ENCODE peak calls at places on chromosomes 3 and 15, in seven cellular contexts. Z is brain microvascular endothelial cell, B is suprapubic skin, T is stomach, I is body of pancreas, H is A549, V is H9. L is an unnamed sample.

GRCh38 chr15:64209680-64210334 is 47.0 kb upstream of the PPIB start:
- DNase-seq in I (no peak), T (no peak), V (no peak), H (peak; percentile 33), Z (peak; percentile 25), B (no peak), L (peak; percentile 70)

GRCh38 chr3:160169139-160169830 is 55.9 kb upstream of the C3orf80 start:
- DNase-seq in T (no peak), B (no peak), Z (peak; percentile 81), V (no peak), H (peak; percentile 16), I (no peak), L (no peak)

GRCh38 chr3:192467230-192468186 is 259.8 kb downstream of the FGF12 start:
- DNase-seq in B (no peak), I (peak; percentile 78), V (peak; percentile 61), Z (peak; percentile 47), H (peak; percentile 7), T (peak; percentile 61), L (peak; percentile 55)

GRCh38 chr3:160618878-160619277 is 53.5 kb upstream of the KPNA4 start:
- DNase-seq in I (no peak), B (no peak), T (no peak), H (no peak), V (no peak), Z (no peak), L (no peak)

GRCh38 chr3:60912142-60912541 is 339.1 kb downstream of the FHIT start:
- DNase-seq in H (no peak), Z (no peak), T (no peak), V (no peak), I (no peak), B (no peak), L (no peak)

GRCh38 chr3:180401226-180401625 is 200.7 kb upstream of the TTC14 start:
- DNase-seq in V (no peak), H (no peak), I (no peak), T (no peak), B (no peak), Z (no peak), L (no peak)

GRCh38 chr3:150068440-150069157 is 97.9 kb upstream of the PFN2 start:
- DNase-seq in B (no peak), T (no peak), I (no peak), Z (no peak), V (no peak), H (no peak), L (peak; percentile 79)

GRCh38 chr3:197394464-197395321 is 96.3 kb upstream of the DLG1 start:
- DNase-seq in Z (peak; percentile 99), T (peak; percentile 38), I (no peak), H (no peak), B (no peak), V (no peak), L (no peak)

GRCh38 chr3:48446425-48447193 is at the start of gene ATRIP:
- DNase-seq in Z (peak; percentile 77), T (peak; percentile 92), V (peak; percentile 92), H (peak; percentile 64), B (peak; percentile 94), I (peak; percentile 91), L (peak; percentile 79)
- TF ChIP-seq CTCF in Z (no peak), T (no peak), V (no peak), H (no peak), B (no peak), I (no peak), L (no peak)

GRCh38 chr3:172076212-172076611 is 36.8 kb downstream of the FNDC3B start:
- DNase-seq in T (no peak), I (no peak), Z (no peak), B (no peak), H (no peak), V (no peak), L (no peak)
- TF ChIP-seq CTCF in T (no peak), I (no peak), Z (no peak), B (no peak), H (no peak), V (no peak), L (no peak)

GRCh38 chr3:126137490-126138130 is 42.8 kb downstream of the ALDH1L1 start:
- DNase-seq in V (peak; percentile 12), H (no peak), Z (no peak), B (peak; percentile 29), T (peak; percentile 19), I (no peak), L (no peak)
- TF ChIP-seq CTCF in V (no peak), H (no peak), Z (no peak), B (no peak), T (no peak), I (no peak), L (no peak)

GRCh38 chr3:46565607-46566039 is 479 bp downstream of the LRRC2 start:
- DNase-seq in I (peak; percentile 20), V (peak; percentile 77), B (peak; percentile 75), Z (no peak), T (no peak), H (no peak), L (no peak)
- TF ChIP-seq CTCF in I (peak; percentile 9), V (no peak), B (no peak), Z (peak; percentile 23), T (no peak), H (no peak), L (no peak)

DNA sequence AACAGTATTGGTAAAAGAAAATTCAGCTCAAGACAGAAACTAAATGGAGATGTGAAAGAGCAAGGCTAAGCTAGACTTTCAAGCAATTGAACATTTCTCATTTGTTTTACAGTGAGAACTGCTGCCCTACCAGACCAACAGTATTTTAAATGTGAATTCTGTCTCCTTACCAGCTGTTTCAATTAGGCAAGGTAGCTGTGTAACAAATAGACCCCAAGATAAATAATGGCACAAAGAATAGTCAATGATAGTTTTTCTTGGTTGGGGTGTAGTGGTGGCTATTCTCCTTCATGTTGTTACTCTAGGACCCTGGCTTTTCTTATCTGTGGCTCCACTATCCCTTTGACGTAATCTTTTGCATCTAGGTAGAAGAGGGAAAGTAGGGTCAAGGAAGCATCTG is 30.4 kb upstream of the THRB start:
- DNase-seq in B (no peak), Z (no peak), T (no peak), V (no peak), H (no peak), I (no peak), L (no peak)
- TF ChIP-seq CTCF in B (no peak), Z (no peak), T (no peak), V (no peak), H (no peak), I (no peak), L (no peak)

GRCh38 chr15:89653578-89653977 is 1.7 kb downstream of the KIF7 start:
- DNase-seq in T (no peak), I (no peak), V (no peak), Z (no peak), B (peak; percentile 29), H (no peak), L (no peak)

GRCh38 chr15:89654311-89654761 is 931 bp downstream of the KIF7 start:
- DNase-seq in V (no peak), I (no peak), Z (no peak), H (no peak), B (no peak), T (no peak), L (no peak)

GRCh38 chr15:89654847-89655805 is at the start of gene KIF7:
- DNase-seq in T (peak; percentile 31), Z (peak; percentile 16), H (peak; percentile 60), B (peak; percentile 63), I (peak; percentile 37), V (peak; percentile 84), L (peak; percentile 61)

GRCh38 chr15:89652131-89652530 is 3.1 kb downstream of the KIF7 start:
- DNase-seq in I (no peak), V (no peak), Z (no peak), H (no peak), T (no peak), B (peak; percentile 26), L (no peak)

DNA sequence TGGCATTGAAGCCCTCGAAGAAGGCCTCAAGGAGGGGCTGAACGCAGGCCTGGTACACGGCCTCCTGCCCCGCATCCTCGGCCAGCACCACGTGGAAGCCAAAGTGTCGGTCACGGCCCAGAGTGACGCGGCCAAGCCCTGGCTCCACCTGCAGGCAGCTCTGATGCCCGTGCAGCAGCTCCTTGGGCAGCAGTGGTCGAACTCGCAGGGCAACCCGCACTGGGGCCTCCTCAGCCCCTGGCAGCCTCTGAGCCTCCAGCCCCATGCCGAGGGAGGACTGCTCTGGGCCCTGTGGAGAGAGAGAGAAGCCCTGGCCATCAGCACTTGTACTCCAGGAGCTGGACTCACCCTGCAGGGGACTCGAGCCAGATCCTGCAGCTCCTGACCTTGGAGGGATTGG is 2.6 kb downstream of the KIF7 start:
- DNase-seq in Z (no peak), I (no peak), T (no peak), V (no peak), H (no peak), B (peak; percentile 53), L (no peak)
- TF ChIP-seq CTCF in Z (peak; percentile 3), I (no peak), T (no peak), V (no peak), H (no peak), B (no peak), L (no peak)

DNA sequence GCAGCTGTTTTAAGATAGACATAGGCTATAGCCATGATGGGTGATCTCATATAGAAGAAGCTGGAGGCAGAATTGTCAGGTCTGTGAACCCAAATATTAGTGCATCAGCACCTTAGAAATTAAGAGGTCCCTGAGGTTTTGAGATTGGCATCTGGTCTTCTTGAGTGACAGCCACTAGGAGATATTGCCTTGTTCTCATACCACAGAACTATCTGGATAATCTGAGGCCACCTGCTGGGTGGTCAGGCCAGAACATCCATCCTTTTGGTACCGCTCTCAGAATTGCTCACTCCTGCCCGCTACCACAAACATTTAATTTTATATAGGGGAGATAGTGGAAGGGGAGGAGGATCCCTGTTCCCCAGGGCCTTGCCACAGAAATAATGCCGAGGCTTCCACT is 210.6 kb upstream of the ZPLD1 start:
- DNase-seq in V (no peak), T (no peak), B (no peak), Z (peak; percentile 48), I (no peak), H (peak; percentile 6), L (peak; percentile 36)
- TF ChIP-seq CTCF in V (no peak), T (no peak), B (no peak), Z (peak; percentile 61), I (peak; percentile 14), H (peak; percentile 49), L (peak; percentile 36)

GRCh38 chr3:27669505-27670085 is 52.5 kb downstream of the EOMES start:
- DNase-seq in I (no peak), H (no peak), Z (no peak), V (no peak), B (no peak), T (no peak), L (no peak)
- TF ChIP-seq CTCF in I (no peak), H (no peak), Z (no peak), V (no peak), B (no peak), T (no peak), L (no peak)